ENCODE peak calls at places on chromosome 15, in four cellular contexts. L is NT2/D1, I is A549, J is A673. D is an unnamed sample.

GRCh38 chr15:92643849-92644815 is 11.4 kb downstream of the FAM174B start:
- DNase-seq in I (no peak), L (no peak), J (no peak), D (peak)

GRCh38 chr15:29337156-29337959 is 67.7 kb upstream of the NSMCE3 start:
- DNase-seq in I (no peak), L (no peak), J (no peak), D (no peak)

GRCh38 chr15:82936966-82937647 is 15.4 kb downstream of the HOMER2 start:
- DNase-seq in L (no peak), I (peak), J (no peak), D (no peak)

GRCh38 chr15:84878504-84878903 is 6.0 kb upstream of the SLC28A1 start:
- DNase-seq in L (peak), J (peak), I (peak), D (peak)

GRCh38 chr15:48674876-48675275 is 29.4 kb upstream of the FBN1 start:
- DNase-seq in J (no peak), I (no peak), L (no peak), D (no peak)

GRCh38 chr15:62841891-62842559 is 200.5 kb upstream of the TPM1 start:
- DNase-seq in L (no peak), I (no peak), J (no peak), D (no peak)

GRCh38 chr15:53918180-53919079 is 59.8 kb upstream of the UNC13C start:
- DNase-seq in L (no peak), I (no peak), J (no peak), D (peak)

GRCh38 chr15:75451674-75452363 is at the start of gene SIN3A:
- DNase-seq in J (peak), I (peak), L (peak), D (peak)

GRCh38 chr15:62390793-62391543 is 225.9 kb upstream of the C2CD4B start:
- DNase-seq in I (peak), L (peak), J (peak), D (peak)

GRCh38 chr15:74826372-74826819 is at the start of gene CPLX3:
- DNase-seq in L (no peak), I (no peak), J (peak), D (peak)

GRCh38 chr15:95610945-95611344 is 719.6 kb upstream of the NR2F2 start:
- DNase-seq in J (no peak), L (no peak), I (no peak), D (peak)

GRCh38 chr15:90315276-90315982 is 36.7 kb upstream of the ZNF774 start:
- DNase-seq in I (no peak), L (no peak), J (no peak), D (no peak)

GRCh38 chr15:69735126-69735525 is 282.5 kb downstream of the RPLP1 start:
- DNase-seq in I (no peak), L (peak), J (peak), D (peak)

GRCh38 chr15:99433757-99434211 is 132.0 kb upstream of the MEF2A start:
- DNase-seq in J (no peak), I (no peak), L (no peak), D (no peak)

GRCh38 chr15:31472636-31473383 is 146.2 kb downstream of the KLF13 start:
- DNase-seq in I (no peak), L (no peak), J (no peak), D (no peak)

GRCh38 chr15:100918034-100918689 is 995 bp upstream of the LRRK1 start:
- DNase-seq in L (peak), I (peak), J (peak), D (peak)

GRCh38 chr15:73982251-73982962 is 9.7 kb downstream of the STOML1 start:
- DNase-seq in L (no peak), J (peak), I (no peak), D (no peak)

GRCh38 chr15:82533801-82534200 is 6.5 kb downstream of the RPS17 start:
- DNase-seq in L (no peak), J (no peak), I (no peak), D (no peak)

GRCh38 chr15:52567886-52568568 is 803 bp downstream of the ARPP19 start:
- DNase-seq in I (peak), J (peak), L (no peak), D (no peak)

GRCh38 chr15:52558196-52558595 is 10.6 kb downstream of the ARPP19 start:
- DNase-seq in L (no peak), I (no peak), J (no peak), D (no peak)

GRCh38 chr15:74851960-74852359 is 9.0 kb upstream of the ULK3 start:
- DNase-seq in L (no peak), I (no peak), J (no peak), D (no peak)

GRCh38 chr15:60478633-60479360 is at the start of gene ICE2:
- DNase-seq in L (peak), I (peak), J (peak), D (peak)

GRCh38 chr15:68986292-68986691 is 28.2 kb upstream of the NOX5 start:
- DNase-seq in L (no peak), J (no peak), I (no peak), D (no peak)

GRCh38 chr15:51336011-51336410 is 2.4 kb downstream of the CYP19A1 start:
- DNase-seq in I (no peak), L (no peak), J (no peak), D (no peak)

D was measured in neural progenitor cell.